ENCODE peak calls at places on chromosomes 4 and X, in six cellular contexts. One of them, this sample, is unnamed.

GRCh38 chr4:151418385-151418784 is 9.4 kb downstream of the FHIP1A start:
- DNase-seq in GM13977: no peak
- DNase-seq in CD4-positive, alpha-beta T cell: no peak
- DNase-seq in AG10803: peak
- DNase-seq in mammary epithelial cell: peak
- DNase-seq in RWPE1: peak
- DNase-seq in this sample: no peak

GRCh38 chr4:20341121-20341758 is 89.5 kb downstream of the SLIT2 start:
- DNase-seq in CD4-positive, alpha-beta T cell: no peak
- DNase-seq in mammary epithelial cell: no peak
- DNase-seq in RWPE1: no peak
- DNase-seq in AG10803: no peak
- DNase-seq in GM13977: no peak
- DNase-seq in this sample: no peak

GRCh38 chrX:72295745-72296144 is 10.0 kb downstream of the CITED1 start:
- DNase-seq in AG10803: no peak
- DNase-seq in GM13977: no peak
- DNase-seq in RWPE1: no peak
- DNase-seq in mammary epithelial cell: no peak
- DNase-seq in CD4-positive, alpha-beta T cell: no peak
- DNase-seq in this sample: no peak

GRCh38 chr4:162782778-162783507 is 383.7 kb downstream of the NAF1 start:
- DNase-seq in RWPE1: no peak
- DNase-seq in AG10803: no peak
- DNase-seq in GM13977: no peak
- DNase-seq in CD4-positive, alpha-beta T cell: no peak
- DNase-seq in mammary epithelial cell: no peak
- DNase-seq in this sample: no peak

GRCh38 chr4:844752-845232 is 18.9 kb upstream of the CPLX1 start:
- DNase-seq in mammary epithelial cell: no peak
- DNase-seq in GM13977: no peak
- DNase-seq in RWPE1: no peak
- DNase-seq in AG10803: no peak
- DNase-seq in CD4-positive, alpha-beta T cell: no peak
- DNase-seq in this sample: no peak

GRCh38 chrX:63686878-63687714 is 97.9 kb downstream of the ARHGEF9 start:
- DNase-seq in GM13977: peak
- DNase-seq in RWPE1: peak
- DNase-seq in CD4-positive, alpha-beta T cell: peak
- DNase-seq in mammary epithelial cell: peak
- DNase-seq in AG10803: peak
- DNase-seq in this sample: peak

GRCh38 chr4:82431831-82432230 is 1.4 kb downstream of the ENOPH1 start:
- DNase-seq in mammary epithelial cell: no peak
- DNase-seq in CD4-positive, alpha-beta T cell: no peak
- DNase-seq in RWPE1: no peak
- DNase-seq in AG10803: no peak
- DNase-seq in GM13977: no peak
- DNase-seq in this sample: no peak

GRCh38 chr4:39697740-39698423 is at the start of gene UBE2K:
- DNase-seq in mammary epithelial cell: peak
- DNase-seq in RWPE1: peak
- DNase-seq in AG10803: peak
- DNase-seq in CD4-positive, alpha-beta T cell: peak
- DNase-seq in GM13977: peak
- DNase-seq in this sample: peak

GRCh38 chrX:154758696-154759095 is 4.0 kb upstream of the DKC1 start:
- DNase-seq in mammary epithelial cell: no peak
- DNase-seq in GM13977: peak
- DNase-seq in RWPE1: no peak
- DNase-seq in AG10803: no peak
- DNase-seq in CD4-positive, alpha-beta T cell: no peak
- DNase-seq in this sample: no peak

GRCh38 chrX:147917700-147918694 is 6.3 kb downstream of the FMR1 start:
- DNase-seq in AG10803: peak
- DNase-seq in GM13977: peak
- DNase-seq in CD4-positive, alpha-beta T cell: no peak
- DNase-seq in RWPE1: no peak
- DNase-seq in mammary epithelial cell: no peak
- DNase-seq in this sample: no peak

GRCh38 chr4:125315571-125316390 is 1.0 kb downstream of the FAT4 start:
- DNase-seq in RWPE1: peak
- DNase-seq in mammary epithelial cell: peak
- DNase-seq in AG10803: peak
- DNase-seq in GM13977: peak
- DNase-seq in CD4-positive, alpha-beta T cell: no peak
- DNase-seq in this sample: no peak

GRCh38 chrX:22147214-22147613 is 115.1 kb downstream of the PHEX start:
- DNase-seq in GM13977: no peak
- DNase-seq in RWPE1: no peak
- DNase-seq in AG10803: no peak
- DNase-seq in CD4-positive, alpha-beta T cell: no peak
- DNase-seq in mammary epithelial cell: no peak
- DNase-seq in this sample: no peak

GRCh38 chr4:81195475-81195874 is 19.5 kb downstream of the PRKG2 start:
- DNase-seq in GM13977: no peak
- DNase-seq in mammary epithelial cell: no peak
- DNase-seq in AG10803: no peak
- DNase-seq in CD4-positive, alpha-beta T cell: no peak
- DNase-seq in RWPE1: no peak
- DNase-seq in this sample: no peak

GRCh38 chr4:132001542-132001941 is 1147.6 kb upstream of the PCDH10 start:
- DNase-seq in CD4-positive, alpha-beta T cell: no peak
- DNase-seq in AG10803: peak
- DNase-seq in RWPE1: peak
- DNase-seq in mammary epithelial cell: peak
- DNase-seq in GM13977: no peak
- DNase-seq in this sample: no peak

GRCh38 chr4:29588615-29589014 is 1131.6 kb upstream of the PCDH7 start:
- DNase-seq in RWPE1: no peak
- DNase-seq in GM13977: no peak
- DNase-seq in CD4-positive, alpha-beta T cell: no peak
- DNase-seq in AG10803: no peak
- DNase-seq in mammary epithelial cell: no peak
- DNase-seq in this sample: no peak

GRCh38 chr4:12957108-12957507 is 527.0 kb downstream of the RAB28 start:
- DNase-seq in GM13977: no peak
- DNase-seq in mammary epithelial cell: no peak
- DNase-seq in AG10803: no peak
- DNase-seq in CD4-positive, alpha-beta T cell: no peak
- DNase-seq in RWPE1: no peak
- DNase-seq in this sample: no peak

GRCh38 chr4:84691170-84691691 is 108.3 kb downstream of the CDS1 start:
- DNase-seq in CD4-positive, alpha-beta T cell: no peak
- DNase-seq in mammary epithelial cell: peak
- DNase-seq in GM13977: no peak
- DNase-seq in RWPE1: peak
- DNase-seq in AG10803: peak
- DNase-seq in this sample: no peak

GRCh38 chr4:80967346-80967745 is 63.2 kb upstream of the BMP3 start:
- DNase-seq in CD4-positive, alpha-beta T cell: no peak
- DNase-seq in mammary epithelial cell: no peak
- DNase-seq in GM13977: no peak
- DNase-seq in AG10803: peak
- DNase-seq in RWPE1: no peak
- DNase-seq in this sample: no peak

GRCh38 chr4:61173799-61174198 is 26.3 kb upstream of the ADGRL3 start:
- DNase-seq in RWPE1: peak
- DNase-seq in CD4-positive, alpha-beta T cell: no peak
- DNase-seq in GM13977: no peak
- DNase-seq in AG10803: no peak
- DNase-seq in mammary epithelial cell: no peak
- DNase-seq in this sample: no peak

GRCh38 chr4:71497078-71497477 is 158.3 kb downstream of the SLC4A4 start:
- DNase-seq in RWPE1: no peak
- DNase-seq in mammary epithelial cell: no peak
- DNase-seq in AG10803: no peak
- DNase-seq in CD4-positive, alpha-beta T cell: no peak
- DNase-seq in GM13977: no peak
- DNase-seq in this sample: no peak

GRCh38 chrX:45781901-45782553 is 581.4 kb upstream of the DIPK2B start:
- DNase-seq in mammary epithelial cell: peak
- DNase-seq in RWPE1: no peak
- DNase-seq in CD4-positive, alpha-beta T cell: no peak
- DNase-seq in AG10803: peak
- DNase-seq in GM13977: no peak
- DNase-seq in this sample: no peak

GRCh38 chr4:13484749-13485345 is 707 bp upstream of the RAB28 start:
- DNase-seq in CD4-positive, alpha-beta T cell: no peak
- DNase-seq in AG10803: peak
- DNase-seq in RWPE1: no peak
- DNase-seq in mammary epithelial cell: no peak
- DNase-seq in GM13977: no peak
- DNase-seq in this sample: no peak

GRCh38 chrX:104833401-104833800 is 267.4 kb downstream of the IL1RAPL2 start:
- DNase-seq in mammary epithelial cell: no peak
- DNase-seq in RWPE1: no peak
- DNase-seq in GM13977: no peak
- DNase-seq in AG10803: peak
- DNase-seq in CD4-positive, alpha-beta T cell: no peak
- DNase-seq in this sample: no peak

GRCh38 chr4:53558981-53559620 is 32.2 kb downstream of the LNX1 start:
- DNase-seq in RWPE1: peak
- DNase-seq in mammary epithelial cell: peak
- DNase-seq in CD4-positive, alpha-beta T cell: no peak
- DNase-seq in AG10803: no peak
- DNase-seq in GM13977: no peak
- DNase-seq in this sample: no peak

GRCh38 chrX:109886122-109886761 is 116.7 kb upstream of the TMEM164 start:
- DNase-seq in mammary epithelial cell: peak
- DNase-seq in RWPE1: peak
- DNase-seq in AG10803: peak
- DNase-seq in CD4-positive, alpha-beta T cell: peak
- DNase-seq in GM13977: peak
- DNase-seq in this sample: no peak

GRCh38 chrX:18883961-18884765 is 99.8 kb downstream of the PHKA2 start:
- DNase-seq in GM13977: no peak
- DNase-seq in RWPE1: no peak
- DNase-seq in mammary epithelial cell: no peak
- DNase-seq in AG10803: no peak
- DNase-seq in CD4-positive, alpha-beta T cell: no peak
- DNase-seq in this sample: no peak

GRCh38 chr4:113294910-113295309 is 245.5 kb downstream of the ANK2 start:
- DNase-seq in CD4-positive, alpha-beta T cell: no peak
- DNase-seq in RWPE1: no peak
- DNase-seq in GM13977: no peak
- DNase-seq in mammary epithelial cell: no peak
- DNase-seq in AG10803: no peak
- DNase-seq in this sample: no peak

GRCh38 chr4:174948826-174949225 is 30.7 kb downstream of the ADAM29 start:
- DNase-seq in mammary epithelial cell: no peak
- DNase-seq in AG10803: no peak
- DNase-seq in CD4-positive, alpha-beta T cell: no peak
- DNase-seq in GM13977: no peak
- DNase-seq in RWPE1: no peak
- DNase-seq in this sample: no peak

GRCh38 chr4:174284181-174284886 is 623 bp downstream of the CEP44 start:
- DNase-seq in mammary epithelial cell: peak
- DNase-seq in AG10803: peak
- DNase-seq in GM13977: no peak
- DNase-seq in RWPE1: peak
- DNase-seq in CD4-positive, alpha-beta T cell: no peak
- DNase-seq in this sample: no peak

GRCh38 chrX:106035064-106035463 is 3.5 kb downstream of the SERPINA7 start:
- DNase-seq in AG10803: no peak
- DNase-seq in GM13977: no peak
- DNase-seq in RWPE1: no peak
- DNase-seq in CD4-positive, alpha-beta T cell: no peak
- DNase-seq in mammary epithelial cell: no peak
- DNase-seq in this sample: no peak
- TF ChIP-seq CTCF in AG10803: no peak
- TF ChIP-seq CTCF in GM13977: peak
- TF ChIP-seq CTCF in RWPE1: no peak
- TF ChIP-seq CTCF in CD4-positive, alpha-beta T cell: no peak
- TF ChIP-seq CTCF in mammary epithelial cell: peak
- TF ChIP-seq CTCF in this sample: no peak

GRCh38 chr4:41963105-41963504 is 18.5 kb upstream of the DCAF4L1 start:
- DNase-seq in mammary epithelial cell: no peak
- DNase-seq in GM13977: no peak
- DNase-seq in RWPE1: peak
- DNase-seq in AG10803: peak
- DNase-seq in CD4-positive, alpha-beta T cell: no peak
- DNase-seq in this sample: no peak

GRCh38 chr4:41957634-41958033 is 22.4 kb downstream of the TMEM33 start:
- DNase-seq in AG10803: no peak
- DNase-seq in GM13977: peak
- DNase-seq in CD4-positive, alpha-beta T cell: no peak
- DNase-seq in mammary epithelial cell: no peak
- DNase-seq in RWPE1: peak
- DNase-seq in this sample: no peak
- TF ChIP-seq CTCF in AG10803: peak
- TF ChIP-seq CTCF in GM13977: peak
- TF ChIP-seq CTCF in CD4-positive, alpha-beta T cell: peak
- TF ChIP-seq CTCF in mammary epithelial cell: peak
- TF ChIP-seq CTCF in RWPE1: peak
- TF ChIP-seq CTCF in this sample: peak

GRCh38 chr4:7042697-7043464 is at the start of gene TADA2B:
- DNase-seq in GM13977: peak
- DNase-seq in mammary epithelial cell: peak
- DNase-seq in RWPE1: peak
- DNase-seq in CD4-positive, alpha-beta T cell: peak
- DNase-seq in AG10803: peak
- DNase-seq in this sample: peak
- TF ChIP-seq CTCF in GM13977: peak
- TF ChIP-seq CTCF in mammary epithelial cell: peak
- TF ChIP-seq CTCF in RWPE1: peak
- TF ChIP-seq CTCF in CD4-positive, alpha-beta T cell: peak
- TF ChIP-seq CTCF in AG10803: no peak
- TF ChIP-seq CTCF in this sample: no peak

DNA sequence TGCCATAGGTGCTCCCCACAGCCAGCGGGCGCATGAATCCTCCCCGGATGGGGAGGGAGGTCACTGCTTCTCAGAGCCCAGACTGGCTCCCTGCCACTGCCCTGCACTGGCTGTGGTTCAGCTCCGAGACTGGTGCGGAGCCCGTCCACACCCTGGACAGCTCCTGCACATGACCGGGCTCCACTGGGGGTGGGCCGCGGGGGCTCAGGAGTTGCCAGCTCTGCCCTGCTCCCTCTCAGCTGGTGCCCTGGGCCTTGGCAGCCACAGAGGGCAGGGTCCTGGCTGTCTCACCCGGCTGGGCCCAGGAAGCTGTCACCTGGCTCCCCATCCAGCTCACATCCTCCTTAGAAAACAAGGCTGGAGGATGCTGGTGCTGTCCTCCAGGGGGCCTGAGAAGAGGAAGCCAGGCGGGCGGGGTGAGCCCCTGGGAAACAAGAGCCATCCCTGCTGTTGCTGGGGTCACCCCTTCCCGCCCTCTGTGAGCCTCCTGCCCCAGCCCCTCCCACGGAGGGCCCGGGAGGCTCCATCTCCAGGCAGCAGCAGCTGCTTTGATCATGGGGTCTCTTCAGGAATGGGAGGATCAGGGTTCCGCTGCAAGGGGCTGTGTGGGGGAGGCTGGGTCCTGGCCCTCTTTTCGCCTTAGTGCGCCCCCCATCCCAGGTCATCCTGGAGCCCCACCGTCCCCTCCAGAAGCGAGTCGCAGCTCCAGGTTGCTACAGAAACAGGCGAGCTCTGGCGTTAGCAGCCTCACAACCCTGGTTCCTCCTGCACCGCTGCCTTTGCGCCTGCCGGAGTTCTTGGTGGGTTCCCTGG is 64.7 kb upstream of the ADRA2C start:
- DNase-seq in GM13977: no peak
- DNase-seq in AG10803: no peak
- DNase-seq in CD4-positive, alpha-beta T cell: no peak
- DNase-seq in mammary epithelial cell: no peak
- DNase-seq in RWPE1: no peak
- DNase-seq in this sample: no peak
- TF ChIP-seq CTCF in GM13977: no peak
- TF ChIP-seq CTCF in AG10803: no peak
- TF ChIP-seq CTCF in CD4-positive, alpha-beta T cell: no peak
- TF ChIP-seq CTCF in mammary epithelial cell: no peak
- TF ChIP-seq CTCF in RWPE1: no peak
- TF ChIP-seq CTCF in this sample: peak

This sample was measured in H1.